ENCODE peak calls at places on chromosome 16, in five cellular contexts. V, W, U, H and F are unnamed samples.

GRCh38 chr16:56774009-56774408 is 44.1 kb downstream of the NUP93 start:
- DNase-seq in V (no peak), W (no peak), U (no peak), H (no peak), F (no peak)

GRCh38 chr16:67162439-67163163 is 1.9 kb upstream of the HSF4 start:
- DNase-seq in V (no peak), W (no peak), U (peak; percentile 71), H (no peak), F (no peak)

GRCh38 chr16:16120382-16121184 is 102.7 kb downstream of the ABCC6 start:
- DNase-seq in V (no peak), W (peak; percentile 72), U (no peak), H (no peak), F (no peak)

GRCh38 chr16:16861546-16861945 is 482.6 kb downstream of the NPIPA7 start:
- DNase-seq in V (peak; percentile 40), W (peak; percentile 54), U (peak; percentile 67), H (peak; percentile 49), F (peak; percentile 32)

GRCh38 chr16:69324013-69324531 is 6.3 kb downstream of the PDF start:
- DNase-seq in V (no peak), W (peak; percentile 26), U (no peak), H (no peak), F (no peak)

GRCh38 chr16:85975421-85976100 is 76.6 kb downstream of the IRF8 start:
- DNase-seq in V (no peak), W (no peak), U (no peak), H (peak; percentile 14), F (no peak)

GRCh38 chr16:73697336-73697735 is 599.3 kb upstream of the PSMD7 start:
- DNase-seq in V (no peak), W (no peak), U (no peak), H (no peak), F (no peak)

GRCh38 chr16:15777533-15778203 is 79.2 kb downstream of the MYH11 start:
- DNase-seq in V (peak; percentile 25), W (peak; percentile 65), U (peak; percentile 51), H (peak; percentile 85), F (peak; percentile 19)

GRCh38 chr16:89828199-89828869 is at the start of gene SPIRE2:
- DNase-seq in V (peak; percentile 78), W (peak; percentile 85), U (peak; percentile 88), H (no peak), F (peak; percentile 62)

GRCh38 chr16:68235882-68236803 is at the start of gene ESRP2:
- DNase-seq in V (peak; percentile 59), W (no peak), U (peak; percentile 89), H (peak; percentile 80), F (no peak)

GRCh38 chr16:84489141-84489540 is 15.3 kb downstream of the MEAK7 start:
- DNase-seq in V (no peak), W (no peak), U (peak; percentile 26), H (no peak), F (no peak)
- TF ChIP-seq TAF1 in V (no peak), W (no peak), U (no peak), H (no peak), F (no peak)

GRCh38 chr16:49855280-49855821 is 561 bp downstream of the ZNF423 start:
- DNase-seq in V (no peak), W (peak; percentile 64), U (peak; percentile 86), H (no peak), F (peak; percentile 61)
- TF ChIP-seq POLR2AphosphoS5 in V (no peak), W (no peak), U (peak; percentile 34), H (no peak), F (no peak)

DNA sequence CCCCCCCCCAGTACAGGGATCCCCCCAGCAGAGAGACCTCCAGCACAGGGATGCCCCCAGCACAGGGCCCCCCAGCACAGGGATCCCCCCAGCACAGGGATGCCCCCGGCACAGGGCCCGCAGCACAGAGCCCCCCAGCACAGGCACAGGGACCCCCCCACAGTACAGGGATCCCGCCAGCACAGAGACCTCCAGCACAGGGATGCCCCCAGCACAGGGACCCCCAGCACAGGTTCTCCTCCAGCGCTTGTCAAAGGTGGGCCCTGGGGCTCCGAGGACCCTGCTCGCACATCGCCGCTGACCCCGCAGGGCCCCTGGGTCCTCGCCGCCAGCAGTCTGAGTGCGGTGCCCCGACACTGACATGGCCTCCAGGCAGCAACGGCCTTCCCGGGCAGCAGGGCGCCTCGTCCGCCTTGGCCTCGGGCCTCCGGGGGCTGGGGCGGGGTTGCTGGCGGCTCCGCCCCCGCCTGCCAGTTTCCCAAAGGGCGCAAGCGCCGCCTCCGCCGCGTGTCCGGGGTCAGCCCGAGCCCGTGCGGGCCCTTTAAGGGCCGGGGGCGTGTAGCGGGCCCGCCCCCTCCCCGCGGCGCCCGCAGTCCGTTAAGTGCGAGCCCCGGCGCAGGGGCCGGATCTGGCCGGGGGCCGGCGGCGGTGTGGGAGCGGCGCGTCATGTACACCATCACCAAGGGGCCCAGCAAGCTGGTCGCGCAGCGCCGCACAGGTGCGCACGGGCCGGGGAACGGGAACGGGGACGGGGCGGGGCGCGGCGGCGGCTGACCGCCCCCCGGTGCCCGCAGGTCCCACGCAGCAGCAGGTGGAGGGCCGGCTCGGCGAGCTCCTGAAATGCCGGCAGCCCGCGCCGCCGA is at the start of gene MCRIP2:
- DNase-seq in V (peak; percentile 91), W (peak; percentile 94), U (peak; percentile 92), H (peak; percentile 76), F (peak; percentile 91)
- TF ChIP-seq POLR2A in V (peak; percentile 20), W (peak; percentile 80), U (no peak), H (peak; percentile 52), F (peak; percentile 55)

DNA sequence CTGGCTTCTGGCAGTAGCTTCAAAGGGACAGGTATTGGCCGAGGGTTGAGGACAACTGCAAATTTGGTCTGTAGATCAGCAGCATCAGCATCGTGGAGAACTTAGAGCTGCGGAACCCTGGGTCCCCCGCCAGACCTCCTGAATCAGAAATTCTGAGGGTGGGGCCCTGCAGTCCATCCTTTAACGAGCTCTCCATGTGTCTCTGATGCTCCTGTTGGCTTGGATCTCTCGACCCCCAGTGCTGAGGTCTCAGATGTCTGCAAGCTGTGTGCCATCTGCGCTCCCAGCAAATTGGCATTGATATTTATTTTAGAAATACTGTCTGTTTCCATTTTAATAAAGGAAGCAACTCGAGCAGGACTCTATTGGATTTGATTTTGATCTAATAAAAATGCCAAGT is 249.9 kb downstream of the KATNIP start:
- DNase-seq in V (no peak), W (no peak), U (no peak), H (no peak), F (no peak)
- TF ChIP-seq TAF1 in V (no peak), W (no peak), U (no peak), H (no peak), F (no peak)

GRCh38 chr16:78669994-78670393 is 570.5 kb downstream of the WWOX start:
- DNase-seq in V (no peak), W (no peak), U (no peak), H (no peak), F (no peak)
- TF ChIP-seq POLR2AphosphoS5 in V (no peak), W (no peak), U (no peak), H (no peak), F (no peak)

DNA sequence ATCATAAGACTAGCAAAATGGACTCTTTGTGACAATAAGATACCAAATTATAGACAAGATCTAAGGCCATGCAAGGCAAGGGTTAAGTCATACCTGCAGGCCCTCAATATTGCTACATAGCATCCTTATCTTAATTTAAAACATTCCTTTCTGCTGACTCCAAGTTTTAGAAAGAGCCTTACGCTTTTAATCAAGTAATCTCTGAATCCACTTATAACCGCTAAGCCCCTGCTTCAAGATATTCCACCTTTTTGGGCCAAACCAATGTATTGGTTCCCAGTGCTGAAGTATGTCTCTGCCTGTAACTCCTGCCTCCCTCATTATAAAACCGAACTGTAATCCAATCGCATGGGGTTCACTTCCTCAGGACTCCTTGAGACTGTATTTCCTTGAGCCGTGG is 255.4 kb downstream of the PHKB start:
- DNase-seq in V (no peak), W (no peak), U (no peak), H (no peak), F (no peak)
- TF ChIP-seq POLR2A in V (no peak), W (no peak), U (no peak), H (no peak), F (no peak)

GRCh38 chr16:75482434-75483205 is 12.6 kb downstream of the CHST6 start:
- DNase-seq in V (no peak), W (no peak), U (no peak), H (no peak), F (no peak)

GRCh38 chr16:75486666-75487313 is 8.5 kb downstream of the CHST6 start:
- DNase-seq in V (no peak), W (no peak), U (no peak), H (no peak), F (no peak)

GRCh38 chr16:75486014-75486404 is 9.2 kb downstream of the CHST6 start:
- DNase-seq in V (no peak), W (no peak), U (no peak), H (no peak), F (no peak)

GRCh38 chr16:75483222-75483621 is 12.0 kb downstream of the CHST6 start:
- DNase-seq in V (no peak), W (no peak), U (no peak), H (no peak), F (no peak)

GRCh38 chr16:75485230-75486013 is 9.8 kb downstream of the CHST6 start:
- DNase-seq in V (no peak), W (no peak), U (no peak), H (no peak), F (no peak)
- TF ChIP-seq TAF1 in V (no peak), W (no peak), U (no peak), H (no peak), F (no peak)

GRCh38 chr16:30651124-30652004 is 604 bp downstream of the PRR14 start:
- DNase-seq in V (peak; percentile 89), W (peak; percentile 88), U (peak; percentile 80), H (peak; percentile 52), F (peak; percentile 94)
- TF ChIP-seq POLR2AphosphoS5 in V (no peak), W (no peak), U (no peak), H (no peak), F (no peak)

GRCh38 chr16:30602595-30603277 is 7.5 kb downstream of the ZNF689 start:
- DNase-seq in V (no peak), W (no peak), U (no peak), H (no peak), F (no peak)
- TF ChIP-seq POLR2A in V (no peak), W (peak; percentile 35), U (no peak), H (no peak), F (no peak)

DNA sequence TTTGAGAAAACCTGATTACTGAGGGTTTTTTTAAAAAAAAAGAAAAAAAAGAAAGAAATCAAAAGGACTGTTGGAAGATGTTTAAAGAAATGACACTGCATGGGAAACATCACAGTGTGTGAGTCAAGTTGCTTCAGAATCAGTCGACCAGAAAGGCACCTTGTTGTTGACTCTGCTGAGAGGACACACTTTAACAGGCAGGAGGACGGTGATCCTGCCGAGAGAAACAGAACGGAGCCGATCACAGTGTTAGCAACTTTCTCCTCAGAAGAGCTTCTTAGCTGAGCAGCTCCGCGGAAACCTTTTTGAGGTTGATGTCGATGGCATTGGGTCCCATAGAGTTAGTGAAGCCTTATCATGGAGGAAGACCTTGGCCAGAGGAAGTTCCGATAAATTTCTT is 538.7 kb downstream of the RBFOX1 start:
- DNase-seq in V (no peak), W (no peak), U (no peak), H (no peak), F (no peak)
- TF ChIP-seq TAF1 in V (no peak), W (no peak), U (no peak), H (no peak), F (no peak)